ENCODE peak calls at places on chromosome 7, in five cellular contexts. Z is GM23248, V is A549, D is kidney, L is AG04450. X is an unnamed sample.

GRCh38 chr7:129781128-129781855 is 169.8 kb downstream of the NRF1 start:
- DNase-seq in V (no peak), L (no peak), Z (no peak), D (no peak), X (peak; percentile 24)

GRCh38 chr7:122944682-122945303 is 50.7 kb downstream of the TAS2R16 start:
- DNase-seq in L (no peak), V (no peak), Z (no peak), D (no peak), X (no peak)

GRCh38 chr7:135536160-135536559 is 21.6 kb upstream of the NUP205 start:
- DNase-seq in V (peak; percentile 46), L (no peak), Z (peak; percentile 71), D (no peak), X (no peak)

GRCh38 chr7:33334349-33334748 is 205.0 kb downstream of the BBS9 start:
- DNase-seq in D (no peak), V (peak; percentile 44), Z (peak; percentile 22), L (no peak), X (no peak)

GRCh38 chr7:74252893-74253292 is 1.3 kb downstream of the RFC2 start:
- DNase-seq in D (no peak), L (no peak), Z (no peak), V (no peak), X (no peak)

GRCh38 chr7:101390901-101391301 is 28.2 kb downstream of the COL26A1 start:
- DNase-seq in V (no peak), Z (no peak), D (peak; percentile 80), L (no peak), X (no peak)

GRCh38 chr7:78140109-78140508 is 341.5 kb downstream of the PHTF2 start:
- DNase-seq in D (no peak), Z (no peak), V (no peak), L (no peak), X (no peak)

GRCh38 chr7:17099083-17099973 is 199.1 kb upstream of the AHR start:
- DNase-seq in D (no peak), Z (peak; percentile 37), V (peak; percentile 93), L (no peak), X (no peak)

GRCh38 chr7:28599411-28599810 is 187.1 kb downstream of the CREB5 start:
- DNase-seq in D (no peak), L (no peak), V (no peak), Z (no peak), X (no peak)

GRCh38 chr7:106086062-106086461 is 26.1 kb downstream of the SYPL1 start:
- DNase-seq in D (no peak), L (no peak), V (no peak), Z (no peak), X (no peak)

GRCh38 chr7:99407849-99408346 is 499 bp downstream of the PDAP1 start:
- DNase-seq in D (peak; percentile 82), V (peak; percentile 46), L (no peak), Z (peak; percentile 97), X (no peak)

GRCh38 chr7:73892003-73892975 is 31.3 kb downstream of the TMEM270 start:
- DNase-seq in V (no peak), Z (peak; percentile 64), D (peak; percentile 2), L (no peak), X (no peak)

GRCh38 chr7:36570508-36571219 is 153.6 kb downstream of the AOAH start:
- DNase-seq in Z (no peak), V (no peak), D (no peak), L (no peak), X (no peak)

GRCh38 chr7:139909379-139910050 is 80.5 kb downstream of the TBXAS1 start:
- DNase-seq in D (no peak), V (no peak), Z (peak; percentile 64), L (no peak), X (no peak)

GRCh38 chr7:32618987-32619386 is 123.7 kb downstream of the AVL9 start:
- DNase-seq in Z (peak; percentile 19), V (peak; percentile 65), L (no peak), D (no peak), X (no peak)

GRCh38 chr7:129675521-129675920 is 64.0 kb downstream of the NRF1 start:
- DNase-seq in V (no peak), Z (no peak), L (no peak), D (no peak), X (no peak)

GRCh38 chr7:154431045-154431444 is 378.8 kb downstream of the DPP6 start:
- DNase-seq in Z (no peak), D (no peak), V (no peak), L (no peak), X (no peak)

GRCh38 chr7:34389332-34390078 is 268.5 kb upstream of the NPSR1 start:
- DNase-seq in Z (no peak), D (no peak), L (no peak), V (no peak), X (no peak)

GRCh38 chr7:124191713-124192112 is 158.8 kb upstream of the TMEM229A start:
- DNase-seq in Z (no peak), V (no peak), D (no peak), L (no peak), X (no peak)

GRCh38 chr7:120583835-120584586 is 273.9 kb downstream of the TSPAN12 start:
- DNase-seq in D (no peak), Z (peak; percentile 91), L (peak; percentile 57), V (no peak), X (no peak)

GRCh38 chr7:69703099-69703498 is 104.8 kb downstream of the AUTS2 start:
- DNase-seq in D (no peak), L (no peak), V (no peak), Z (no peak), X (no peak)

GRCh38 chr7:28536259-28536658 is 123.9 kb downstream of the CREB5 start:
- DNase-seq in Z (peak; percentile 33), V (peak; percentile 31), D (no peak), L (no peak), X (no peak)

GRCh38 chr7:22094413-22095304 is 149.0 kb upstream of the CDCA7L start:
- DNase-seq in L (peak; percentile 11), V (no peak), Z (peak; percentile 80), D (no peak), X (no peak)

GRCh38 chr7:844043-844442 is 11.8 kb downstream of the SUN1 start:
- DNase-seq in D (no peak), Z (no peak), L (no peak), V (no peak), X (no peak)
- H3K27ac ChIP-seq in D (no peak overlapping the region), Z (no peak overlapping the region), L (no peak overlapping the region), V (no peak overlapping the region), X (no peak overlapping the region)

GRCh38 chr7:47636111-47636692 is 54.3 kb upstream of the TNS3 start:
- DNase-seq in V (no peak), Z (peak; percentile 15), D (peak; percentile 77), L (no peak), X (no peak)
- H3K27ac ChIP-seq in V (peak overlapping the region; percentile 90), Z (no peak overlapping the region), D (no peak overlapping the region), L (peak overlapping the region; percentile 31), X (no peak overlapping the region)

GRCh38 chr7:151679073-151679708 is 159.5 kb upstream of the RHEB start:
- DNase-seq in D (no peak), L (no peak), V (no peak), Z (no peak), X (no peak)

GRCh38 chr7:151682831-151683614 is 163.3 kb upstream of the RHEB start:
- DNase-seq in D (peak; percentile 43), Z (no peak), V (no peak), L (no peak), X (no peak)

GRCh38 chr7:151679868-151680534 is 160.3 kb upstream of the RHEB start:
- DNase-seq in D (no peak), V (no peak), Z (no peak), L (no peak), X (no peak)

GRCh38 chr7:151681726-151682125 is 162.0 kb upstream of the RHEB start:
- DNase-seq in D (no peak), L (no peak), Z (no peak), V (no peak), X (no peak)

DNA sequence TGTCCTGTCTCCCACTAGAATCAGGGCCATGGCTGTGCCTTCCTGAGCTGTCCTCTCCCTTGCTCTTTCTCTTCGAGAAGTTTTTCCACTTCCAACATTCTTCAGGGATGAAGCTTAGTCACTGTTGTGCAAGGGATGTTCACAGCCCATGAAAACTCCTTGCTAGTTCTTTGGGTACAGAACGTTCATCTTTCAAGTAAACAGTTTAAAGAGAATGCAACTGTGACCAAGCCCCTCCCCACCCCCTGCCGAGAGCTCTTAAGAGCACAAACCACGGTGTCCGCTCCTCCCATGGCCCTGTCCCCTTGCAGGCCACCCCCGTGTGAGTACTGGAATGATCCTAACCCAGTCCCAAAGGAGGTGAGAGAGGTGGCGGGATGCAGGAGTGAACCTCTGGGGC is 161.1 kb upstream of the RHEB start:
- DNase-seq in V (no peak), D (peak; percentile 87), L (no peak), Z (peak; percentile 83), X (no peak)
- H3K27ac ChIP-seq in V (peak overlapping the region; percentile 61), D (no peak overlapping the region), L (peak overlapping the region; percentile 78), Z (no peak overlapping the region), X (no peak overlapping the region)

GRCh38 chr7:76392531-76393115 is 16.9 kb downstream of the SSC4D start:
- DNase-seq in V (no peak), Z (no peak), D (no peak), L (no peak), X (no peak)
- H3K27ac ChIP-seq in V (peak overlapping the region; percentile 88), Z (peak overlapping the region; percentile 45), D (peak overlapping the region; percentile 74), L (no peak overlapping the region), X (peak overlapping the region; percentile 67)

GRCh38 chr7:15837627-15838026 is 151.1 kb upstream of the MEOX2 start:
- DNase-seq in D (no peak), V (no peak), Z (peak; percentile 35), L (no peak), X (no peak)

GRCh38 chr7:15836041-15836440 is 149.6 kb upstream of the MEOX2 start:
- DNase-seq in D (no peak), L (no peak), V (no peak), Z (peak; percentile 42), X (no peak)

GRCh38 chr7:15828881-15829280 is 142.4 kb upstream of the MEOX2 start:
- DNase-seq in L (no peak), V (no peak), Z (no peak), D (no peak), X (no peak)

GRCh38 chr7:15829689-15830088 is 143.2 kb upstream of the MEOX2 start:
- DNase-seq in D (no peak), Z (no peak), L (no peak), V (no peak), X (no peak)

GRCh38 chr7:15832996-15833395 is 146.5 kb upstream of the MEOX2 start:
- DNase-seq in Z (peak; percentile 10), L (no peak), V (no peak), D (no peak), X (no peak)
- H3K27ac ChIP-seq in Z (no peak overlapping the region), L (no peak overlapping the region), V (no peak overlapping the region), D (no peak overlapping the region), X (no peak overlapping the region)

X was measured in CD4-positive, CD25-positive, alpha-beta regulatory T cell.